ENCODE peak calls at places on chromosomes 5 and 9, in nine cellular contexts. One of them, this sample, is unnamed.

GRCh38 chr9:112890106-112891081 is at the start of gene SLC46A2:
- DNase-seq in upper lobe of left lung: peak
- DNase-seq in esophagus muscularis mucosa: no peak
- DNase-seq in GM12891: no peak
- DNase-seq in stomach: peak
- DNase-seq in HCT116: no peak
- DNase-seq in transverse colon: no peak
- DNase-seq in sigmoid colon: no peak
- DNase-seq in spleen: peak
- DNase-seq in this sample: no peak

GRCh38 chr9:77917800-77918199 is 113.8 kb downstream of the GNAQ start:
- DNase-seq in upper lobe of left lung: no peak
- DNase-seq in esophagus muscularis mucosa: no peak
- DNase-seq in GM12891: no peak
- DNase-seq in stomach: no peak
- DNase-seq in HCT116: no peak
- DNase-seq in transverse colon: no peak
- DNase-seq in sigmoid colon: no peak
- DNase-seq in spleen: no peak
- DNase-seq in this sample: no peak

GRCh38 chr5:168712280-168712924 is 133.2 kb upstream of the PANK3 start:
- DNase-seq in upper lobe of left lung: no peak
- DNase-seq in esophagus muscularis mucosa: no peak
- DNase-seq in GM12891: no peak
- DNase-seq in stomach: no peak
- DNase-seq in HCT116: peak
- DNase-seq in transverse colon: no peak
- DNase-seq in sigmoid colon: no peak
- DNase-seq in spleen: no peak
- DNase-seq in this sample: no peak

GRCh38 chr9:131879531-131880290 is 139.8 kb upstream of the RAPGEF1 start:
- DNase-seq in upper lobe of left lung: no peak
- DNase-seq in esophagus muscularis mucosa: no peak
- DNase-seq in GM12891: no peak
- DNase-seq in stomach: no peak
- DNase-seq in HCT116: no peak
- DNase-seq in transverse colon: no peak
- DNase-seq in sigmoid colon: no peak
- DNase-seq in spleen: peak
- DNase-seq in this sample: no peak

GRCh38 chr9:26326473-26327044 is 566.0 kb downstream of the CAAP1 start:
- DNase-seq in upper lobe of left lung: no peak
- DNase-seq in esophagus muscularis mucosa: no peak
- DNase-seq in GM12891: peak
- DNase-seq in stomach: no peak
- DNase-seq in HCT116: peak
- DNase-seq in transverse colon: peak
- DNase-seq in sigmoid colon: no peak
- DNase-seq in spleen: no peak
- DNase-seq in this sample: no peak

GRCh38 chr9:6876195-6876594 is 118.4 kb downstream of the KDM4C start:
- DNase-seq in upper lobe of left lung: no peak
- DNase-seq in esophagus muscularis mucosa: no peak
- DNase-seq in GM12891: no peak
- DNase-seq in stomach: no peak
- DNase-seq in HCT116: no peak
- DNase-seq in transverse colon: no peak
- DNase-seq in sigmoid colon: no peak
- DNase-seq in spleen: no peak
- DNase-seq in this sample: no peak

GRCh38 chr5:168656633-168657032 is 77.5 kb upstream of the PANK3 start:
- DNase-seq in upper lobe of left lung: no peak
- DNase-seq in esophagus muscularis mucosa: no peak
- DNase-seq in GM12891: no peak
- DNase-seq in stomach: no peak
- DNase-seq in HCT116: no peak
- DNase-seq in transverse colon: no peak
- DNase-seq in sigmoid colon: no peak
- DNase-seq in spleen: no peak
- DNase-seq in this sample: no peak

GRCh38 chr9:128148509-128149000 is 698 bp upstream of the LCN2 start:
- DNase-seq in upper lobe of left lung: no peak
- DNase-seq in esophagus muscularis mucosa: no peak
- DNase-seq in GM12891: no peak
- DNase-seq in stomach: no peak
- DNase-seq in HCT116: no peak
- DNase-seq in transverse colon: no peak
- DNase-seq in sigmoid colon: no peak
- DNase-seq in spleen: peak
- DNase-seq in this sample: peak

GRCh38 chr5:144028644-144029043 is 141.8 kb downstream of the YIPF5 start:
- DNase-seq in upper lobe of left lung: no peak
- DNase-seq in esophagus muscularis mucosa: no peak
- DNase-seq in GM12891: no peak
- DNase-seq in stomach: no peak
- DNase-seq in HCT116: no peak
- DNase-seq in transverse colon: no peak
- DNase-seq in sigmoid colon: no peak
- DNase-seq in spleen: no peak
- DNase-seq in this sample: no peak

GRCh38 chr9:100927778-100928177 is 100.7 kb upstream of the PLPPR1 start:
- DNase-seq in upper lobe of left lung: no peak
- DNase-seq in esophagus muscularis mucosa: no peak
- DNase-seq in GM12891: no peak
- DNase-seq in stomach: no peak
- DNase-seq in HCT116: no peak
- DNase-seq in transverse colon: no peak
- DNase-seq in sigmoid colon: no peak
- DNase-seq in spleen: no peak
- DNase-seq in this sample: no peak

GRCh38 chr9:2662496-2662895 is 40.9 kb downstream of the VLDLR start:
- DNase-seq in upper lobe of left lung: no peak
- DNase-seq in esophagus muscularis mucosa: no peak
- DNase-seq in GM12891: no peak
- DNase-seq in stomach: peak
- DNase-seq in HCT116: no peak
- DNase-seq in transverse colon: no peak
- DNase-seq in sigmoid colon: no peak
- DNase-seq in spleen: no peak
- DNase-seq in this sample: no peak

GRCh38 chr9:69758981-69759477 is 782 bp downstream of the PTAR1 start:
- DNase-seq in upper lobe of left lung: no peak
- DNase-seq in esophagus muscularis mucosa: no peak
- DNase-seq in GM12891: no peak
- DNase-seq in stomach: no peak
- DNase-seq in HCT116: no peak
- DNase-seq in transverse colon: no peak
- DNase-seq in sigmoid colon: no peak
- DNase-seq in spleen: no peak
- DNase-seq in this sample: no peak

GRCh38 chr9:85528142-85528541 is 213.6 kb downstream of the AGTPBP1 start:
- DNase-seq in upper lobe of left lung: no peak
- DNase-seq in esophagus muscularis mucosa: no peak
- DNase-seq in GM12891: no peak
- DNase-seq in stomach: no peak
- DNase-seq in HCT116: no peak
- DNase-seq in transverse colon: no peak
- DNase-seq in sigmoid colon: no peak
- DNase-seq in spleen: no peak
- DNase-seq in this sample: no peak

GRCh38 chr9:100408541-100409175 is 18.3 kb upstream of the MSANTD3 start:
- DNase-seq in upper lobe of left lung: no peak
- DNase-seq in esophagus muscularis mucosa: peak
- DNase-seq in GM12891: no peak
- DNase-seq in stomach: no peak
- DNase-seq in HCT116: no peak
- DNase-seq in transverse colon: no peak
- DNase-seq in sigmoid colon: no peak
- DNase-seq in spleen: no peak
- DNase-seq in this sample: no peak

GRCh38 chr5:73142035-73142434 is 21.7 kb downstream of the TMEM171 start:
- DNase-seq in upper lobe of left lung: no peak
- DNase-seq in esophagus muscularis mucosa: no peak
- DNase-seq in GM12891: no peak
- DNase-seq in stomach: no peak
- DNase-seq in HCT116: no peak
- DNase-seq in transverse colon: no peak
- DNase-seq in sigmoid colon: no peak
- DNase-seq in spleen: no peak
- DNase-seq in this sample: no peak

GRCh38 chr9:121906074-121906520 is 187.0 kb downstream of the TTLL11 start:
- DNase-seq in upper lobe of left lung: no peak
- DNase-seq in esophagus muscularis mucosa: no peak
- DNase-seq in GM12891: no peak
- DNase-seq in stomach: no peak
- DNase-seq in HCT116: no peak
- DNase-seq in transverse colon: no peak
- DNase-seq in sigmoid colon: no peak
- DNase-seq in spleen: no peak
- DNase-seq in this sample: no peak

GRCh38 chr5:181204561-181205401 is at the start of gene TRIM7:
- DNase-seq in upper lobe of left lung: no peak
- DNase-seq in esophagus muscularis mucosa: no peak
- DNase-seq in GM12891: no peak
- DNase-seq in stomach: peak
- DNase-seq in HCT116: no peak
- DNase-seq in transverse colon: peak
- DNase-seq in sigmoid colon: peak
- DNase-seq in spleen: peak
- DNase-seq in this sample: peak
- TF ChIP-seq POLR2A in upper lobe of left lung: no peak
- TF ChIP-seq POLR2A in esophagus muscularis mucosa: no peak
- TF ChIP-seq POLR2A in GM12891: no peak
- TF ChIP-seq POLR2A in stomach: no peak
- TF ChIP-seq POLR2A in HCT116: peak
- TF ChIP-seq POLR2A in transverse colon: no peak
- TF ChIP-seq POLR2A in sigmoid colon: no peak
- TF ChIP-seq POLR2A in spleen: no peak
- TF ChIP-seq POLR2A in this sample: no peak

DNA sequence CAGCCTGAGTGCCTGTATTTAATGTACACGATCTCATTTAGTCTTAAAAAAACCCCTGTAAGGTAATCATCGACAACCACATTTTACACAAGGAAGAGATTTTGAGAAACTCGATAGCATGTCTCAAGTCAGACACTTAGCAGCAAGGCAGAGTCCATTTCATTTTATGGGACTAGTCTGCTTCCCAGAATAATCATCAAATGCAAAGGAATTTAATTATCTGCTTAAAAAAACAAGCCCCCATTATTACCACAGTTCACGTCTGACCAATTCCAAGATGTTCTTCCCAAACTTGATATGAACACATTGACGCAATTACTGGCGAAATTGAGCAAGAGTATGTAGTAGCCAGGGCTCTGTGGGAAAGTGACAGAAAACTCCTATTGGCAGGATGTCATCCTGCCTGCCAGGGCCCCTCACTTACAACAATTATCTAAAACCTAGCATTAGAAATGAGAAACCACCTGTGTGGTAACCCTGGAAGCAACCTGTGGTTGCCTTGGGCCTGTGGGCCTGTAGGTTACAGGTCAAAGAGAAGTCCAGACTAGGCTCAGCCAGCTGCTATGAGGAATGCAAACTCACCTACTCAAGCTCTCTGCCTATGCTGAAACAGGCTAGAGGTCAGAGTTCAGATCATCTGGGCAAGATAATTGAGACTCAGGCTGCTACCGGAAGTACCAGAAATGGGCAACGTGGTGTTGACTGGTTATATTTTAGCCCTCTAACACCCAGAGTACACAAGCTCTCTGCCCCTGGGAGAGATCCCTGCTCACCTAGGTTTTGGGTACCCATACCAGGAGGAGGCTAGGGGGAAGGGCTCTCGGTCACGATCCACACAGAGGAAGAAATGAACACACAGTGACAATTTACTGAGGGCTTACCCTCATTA is 1.6 kb downstream of the B4GALT1 start:
- DNase-seq in upper lobe of left lung: peak
- DNase-seq in esophagus muscularis mucosa: no peak
- DNase-seq in GM12891: no peak
- DNase-seq in stomach: peak
- DNase-seq in HCT116: no peak
- DNase-seq in transverse colon: peak
- DNase-seq in sigmoid colon: peak
- DNase-seq in spleen: peak
- DNase-seq in this sample: no peak
- TF ChIP-seq POLR2AphosphoS5 in upper lobe of left lung: peak
- TF ChIP-seq POLR2AphosphoS5 in esophagus muscularis mucosa: peak
- TF ChIP-seq POLR2AphosphoS5 in GM12891: no peak
- TF ChIP-seq POLR2AphosphoS5 in stomach: peak
- TF ChIP-seq POLR2AphosphoS5 in HCT116: peak
- TF ChIP-seq POLR2AphosphoS5 in transverse colon: peak
- TF ChIP-seq POLR2AphosphoS5 in sigmoid colon: peak
- TF ChIP-seq POLR2AphosphoS5 in spleen: peak
- TF ChIP-seq POLR2AphosphoS5 in this sample: peak

GRCh38 chr9:136328622-136329041 is 1.3 kb downstream of the GPSM1 start:
- DNase-seq in upper lobe of left lung: no peak
- DNase-seq in esophagus muscularis mucosa: no peak
- DNase-seq in GM12891: no peak
- DNase-seq in stomach: no peak
- DNase-seq in HCT116: no peak
- DNase-seq in transverse colon: no peak
- DNase-seq in sigmoid colon: peak
- DNase-seq in spleen: no peak
- DNase-seq in this sample: no peak
- TF ChIP-seq POLR2A in upper lobe of left lung: no peak
- TF ChIP-seq POLR2A in esophagus muscularis mucosa: no peak
- TF ChIP-seq POLR2A in GM12891: no peak
- TF ChIP-seq POLR2A in stomach: no peak
- TF ChIP-seq POLR2A in HCT116: no peak
- TF ChIP-seq POLR2A in transverse colon: no peak
- TF ChIP-seq POLR2A in sigmoid colon: no peak
- TF ChIP-seq POLR2A in spleen: no peak
- TF ChIP-seq POLR2A in this sample: no peak

GRCh38 chr5:147860641-147861025 is 17.9 kb upstream of the SCGB3A2 start:
- DNase-seq in upper lobe of left lung: no peak
- DNase-seq in esophagus muscularis mucosa: no peak
- DNase-seq in GM12891: no peak
- DNase-seq in stomach: peak
- DNase-seq in HCT116: no peak
- DNase-seq in transverse colon: peak
- DNase-seq in sigmoid colon: no peak
- DNase-seq in spleen: no peak
- DNase-seq in this sample: no peak
- TF ChIP-seq POLR2AphosphoS5 in upper lobe of left lung: no peak
- TF ChIP-seq POLR2AphosphoS5 in esophagus muscularis mucosa: no peak
- TF ChIP-seq POLR2AphosphoS5 in GM12891: no peak
- TF ChIP-seq POLR2AphosphoS5 in stomach: no peak
- TF ChIP-seq POLR2AphosphoS5 in HCT116: no peak
- TF ChIP-seq POLR2AphosphoS5 in transverse colon: no peak
- TF ChIP-seq POLR2AphosphoS5 in sigmoid colon: no peak
- TF ChIP-seq POLR2AphosphoS5 in spleen: no peak
- TF ChIP-seq POLR2AphosphoS5 in this sample: no peak

GRCh38 chr5:43007911-43008368 is 32.2 kb downstream of the ANXA2R start:
- DNase-seq in upper lobe of left lung: peak
- DNase-seq in esophagus muscularis mucosa: peak
- DNase-seq in GM12891: peak
- DNase-seq in stomach: peak
- DNase-seq in HCT116: no peak
- DNase-seq in transverse colon: peak
- DNase-seq in sigmoid colon: peak
- DNase-seq in spleen: peak
- DNase-seq in this sample: no peak
- TF ChIP-seq POLR2A in upper lobe of left lung: no peak
- TF ChIP-seq POLR2A in esophagus muscularis mucosa: no peak
- TF ChIP-seq POLR2A in GM12891: peak
- TF ChIP-seq POLR2A in stomach: no peak
- TF ChIP-seq POLR2A in HCT116: no peak
- TF ChIP-seq POLR2A in transverse colon: peak
- TF ChIP-seq POLR2A in sigmoid colon: no peak
- TF ChIP-seq POLR2A in spleen: no peak
- TF ChIP-seq POLR2A in this sample: peak

GRCh38 chr9:19493174-19493811 is 84.5 kb downstream of the ACER2 start:
- DNase-seq in upper lobe of left lung: no peak
- DNase-seq in esophagus muscularis mucosa: no peak
- DNase-seq in GM12891: peak
- DNase-seq in stomach: peak
- DNase-seq in HCT116: peak
- DNase-seq in transverse colon: peak
- DNase-seq in sigmoid colon: no peak
- DNase-seq in spleen: no peak
- DNase-seq in this sample: peak
- TF ChIP-seq POLR2AphosphoS5 in upper lobe of left lung: no peak
- TF ChIP-seq POLR2AphosphoS5 in esophagus muscularis mucosa: no peak
- TF ChIP-seq POLR2AphosphoS5 in GM12891: no peak
- TF ChIP-seq POLR2AphosphoS5 in stomach: no peak
- TF ChIP-seq POLR2AphosphoS5 in HCT116: no peak
- TF ChIP-seq POLR2AphosphoS5 in transverse colon: no peak
- TF ChIP-seq POLR2AphosphoS5 in sigmoid colon: no peak
- TF ChIP-seq POLR2AphosphoS5 in spleen: no peak
- TF ChIP-seq POLR2AphosphoS5 in this sample: no peak